ENCODE peak calls at places on chromosomes 12 and 14, in ten cellular contexts. A is IMR-90, H is heart left ventricle, Z is upper lobe of left lung, N is stomach, P is adrenal gland, W is gastrocnemius medialis, Q is right lobe of liver, I is uterus, E is transverse colon. K is an unnamed sample.

GRCh38 chr12:96083020-96083489 is 47.7 kb upstream of the LTA4H start:
- DNase-seq in Q (no peak), A (peak), E (no peak), N (no peak), P (no peak), Z (no peak), H (no peak), I (no peak), W (no peak), K (no peak)

GRCh38 chr14:103401223-103402214 is 16.3 kb downstream of the MARK3 start:
- DNase-seq in Q (no peak), Z (no peak), E (no peak), A (peak), I (no peak), N (no peak), P (no peak), H (no peak), W (no peak), K (no peak)

GRCh38 chr14:72996916-72997315 is 30.0 kb downstream of the ZFYVE1 start:
- DNase-seq in Z (no peak), W (no peak), Q (no peak), E (no peak), P (no peak), A (no peak), I (no peak), N (no peak), H (no peak), K (no peak)

GRCh38 chr14:75977544-75977943 is 4.3 kb downstream of the TGFB3 start:
- DNase-seq in A (no peak), P (peak), I (no peak), Q (no peak), H (no peak), W (no peak), E (no peak), Z (no peak), N (no peak), K (no peak)

GRCh38 chr12:105931762-105932587 is 206.8 kb downstream of the NUAK1 start:
- DNase-seq in N (no peak), I (no peak), Z (peak), H (no peak), P (no peak), Q (no peak), E (no peak), W (no peak), A (no peak), K (no peak)

GRCh38 chr12:124640096-124640495 is 72.7 kb upstream of the NCOR2 start:
- DNase-seq in N (no peak), H (no peak), W (no peak), P (peak), E (no peak), Z (no peak), A (peak), I (no peak), Q (no peak), K (no peak)

GRCh38 chr12:96510306-96510764 is 21.0 kb downstream of the CFAP54 start:
- DNase-seq in Z (no peak), P (no peak), N (no peak), E (no peak), W (no peak), Q (no peak), H (no peak), A (peak), I (no peak), K (no peak)

GRCh38 chr12:49331360-49332222 is 5.4 kb downstream of the C1QL4 start:
- DNase-seq in W (peak), I (peak), H (peak), Q (peak), E (peak), N (peak), P (peak), A (peak), Z (no peak), K (peak)

GRCh38 chr14:73211251-73211650 is 26.1 kb upstream of the PAPLN start:
- DNase-seq in Q (no peak), Z (no peak), A (no peak), W (no peak), N (no peak), H (no peak), E (no peak), P (no peak), I (no peak), K (no peak)

GRCh38 chr12:132399092-132400010 is 70.0 kb upstream of the GALNT9 start:
- DNase-seq in Q (no peak), Z (peak), N (no peak), P (peak), E (no peak), W (no peak), A (no peak), I (no peak), H (peak), K (no peak)

GRCh38 chr12:79407671-79408622 is 282.8 kb downstream of the PAWR start:
- DNase-seq in P (peak), E (peak), A (peak), N (peak), Z (no peak), I (peak), W (no peak), Q (peak), H (no peak), K (no peak)

GRCh38 chr12:4119157-4119761 is 154.3 kb upstream of the CCND2 start:
- DNase-seq in H (no peak), I (no peak), W (no peak), P (no peak), E (peak), Q (no peak), N (no peak), A (no peak), Z (no peak), K (peak)

GRCh38 chr12:9687228-9687627 is 17.7 kb downstream of the CLEC2D start:
- DNase-seq in H (no peak), E (no peak), Q (no peak), A (peak), Z (no peak), W (no peak), P (no peak), I (no peak), N (no peak), K (no peak)

DNA sequence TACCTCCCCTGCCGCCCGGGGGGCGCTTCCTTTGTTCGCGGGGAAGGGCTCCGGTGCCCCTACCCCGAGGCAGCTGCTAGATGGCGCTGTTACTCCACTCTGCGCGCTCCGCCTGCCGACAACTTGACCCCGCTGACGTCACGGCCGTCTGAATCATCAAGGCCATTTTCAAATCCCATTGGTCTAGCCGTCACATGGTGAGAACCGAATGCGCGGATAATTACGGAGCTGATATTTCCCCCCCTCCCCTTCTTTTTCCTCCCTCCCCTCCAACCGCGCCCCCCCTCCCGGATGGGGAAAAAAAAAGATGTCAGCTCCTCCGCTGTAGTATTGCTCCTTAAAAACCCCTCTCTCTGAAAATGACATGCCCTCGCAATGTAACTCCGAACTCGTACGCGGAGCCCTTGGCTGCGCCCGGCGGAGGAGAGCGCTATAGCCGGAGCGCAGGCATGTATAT is at the start of gene HOXC10:
- DNase-seq in P (peak), I (peak), W (peak), E (peak), H (peak), Z (peak), Q (no peak), N (peak), A (peak), K (peak)
- TF ChIP-seq CTCF in P (peak), I (peak), W (peak), E (no peak), H (peak), Z (peak), Q (no peak), N (no peak), A (peak), K (no peak)

GRCh38 chr12:6904280-6905276 is at the start of gene LRRC23:
- DNase-seq in E (peak), W (peak), A (peak), I (peak), P (peak), N (peak), Z (peak), H (peak), Q (peak), K (peak)
- TF ChIP-seq POLR2A in E (peak), W (no peak), A (peak), I (peak), P (peak), N (no peak), Z (no peak), H (peak), Q (no peak), K (no peak)

GRCh38 chr12:51320695-51321320 is 3.2 kb downstream of the BIN2 start:
- DNase-seq in Z (no peak), H (no peak), W (no peak), N (no peak), E (peak), I (no peak), A (peak), P (no peak), Q (no peak), K (no peak)
- H3K4me3 ChIP-seq in Z (no peak), H (no peak), W (no peak), N (no peak), E (no peak), I (no peak), A (no peak), P (no peak), Q (no peak), K (no peak)

GRCh38 chr14:105066285-105067071 is 1.2 kb upstream of the GPR132 start:
- DNase-seq in N (no peak), I (no peak), Q (peak), Z (peak), H (peak), P (no peak), W (no peak), A (no peak), E (no peak), K (no peak)
- TF ChIP-seq CTCF in N (no peak), I (no peak), Q (no peak), Z (no peak), H (no peak), P (no peak), W (no peak), A (no peak), E (no peak), K (no peak)

DNA sequence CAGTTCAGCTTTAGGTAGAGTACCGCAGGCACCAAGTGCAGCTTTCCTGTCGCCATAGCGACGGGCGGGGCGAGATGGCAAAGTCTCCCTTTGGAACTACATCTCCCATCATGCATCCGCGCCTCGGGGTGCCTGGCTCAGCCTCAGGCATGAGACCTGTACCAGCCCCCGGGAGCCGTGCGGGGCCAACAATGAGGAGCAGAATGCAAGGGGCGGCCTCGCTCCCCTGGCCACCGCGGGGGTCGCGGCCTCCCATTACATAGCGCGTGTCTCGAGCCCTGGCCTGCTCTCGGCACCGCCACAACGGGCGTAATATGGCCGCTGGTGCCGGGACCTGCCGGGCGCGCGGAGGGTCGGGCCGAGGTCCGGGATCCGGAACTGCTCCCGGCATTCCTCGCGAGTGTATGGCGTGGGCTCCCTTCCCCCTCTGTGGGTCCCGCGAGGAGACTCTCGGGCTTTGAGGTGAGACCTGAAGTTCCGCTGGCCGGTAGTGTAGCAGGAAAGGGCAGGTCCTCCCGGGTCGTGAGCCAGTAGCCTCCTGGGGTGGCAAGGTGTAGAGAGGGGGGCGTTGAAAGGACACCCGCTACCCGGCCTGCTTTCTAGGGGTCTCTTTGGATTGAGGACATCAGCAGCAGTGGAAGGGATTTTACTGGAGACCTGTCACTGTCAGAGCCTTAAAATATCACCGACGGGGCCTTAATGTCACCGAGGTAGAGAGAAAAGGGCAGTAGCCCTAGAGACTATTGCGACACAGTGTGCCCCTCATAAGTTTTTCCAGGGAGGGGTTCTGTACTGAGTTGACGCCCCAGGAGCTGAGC is at the start of gene THTPA:
- DNase-seq in Q (peak), P (peak), I (peak), A (peak), W (peak), H (peak), E (peak), N (peak), Z (peak), K (peak)
- TF ChIP-seq POLR2A in Q (no peak), P (peak), I (no peak), A (peak), W (peak), H (peak), E (peak), N (peak), Z (no peak), K (no peak)

DNA sequence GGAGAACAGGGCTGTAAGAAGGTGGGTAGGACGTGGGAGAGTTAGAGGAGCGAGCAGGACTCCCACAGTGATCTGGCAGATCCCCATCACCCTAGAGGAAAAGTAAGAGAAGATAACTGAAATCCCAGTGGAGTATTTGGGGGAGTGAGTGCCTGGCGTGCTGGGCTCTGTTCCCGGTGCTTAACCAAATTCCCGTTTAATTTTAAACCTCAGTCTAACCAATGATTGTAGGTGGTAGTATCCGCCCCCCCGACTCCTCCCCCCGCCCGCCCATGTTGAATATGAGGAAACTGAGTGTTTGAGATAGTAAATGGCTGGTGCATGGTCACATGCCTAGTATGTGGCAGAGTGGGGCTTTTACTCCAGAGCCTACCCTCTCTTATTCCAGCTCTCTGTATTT is 1.2 kb downstream of the TARBP2 start:
- DNase-seq in Z (no peak), Q (no peak), P (peak), W (no peak), E (no peak), H (no peak), N (no peak), A (no peak), I (peak), K (peak)
- H3K4me3 ChIP-seq in Z (no peak), Q (no peak), P (no peak), W (no peak), E (no peak), H (no peak), N (peak), A (no peak), I (no peak), K (no peak)

K was measured in lower leg skin.